ENCODE peak calls at places on chromosomes 1 and 21, in five cellular contexts. I is sigmoid colon; E is stimulated activated CD4-positive, alpha-beta T cell treated with anti-CD3 and anti-CD28 coated beads, Interleukin-15, amount 100 ng/mL, for 24 hours; V is activated CD8-positive, alpha-beta T cell treated with anti-CD3 and anti-CD28 coated beads, Interleukin-2, amount 10 ng/mL, durations not matched to agents 7 days and 5 days; D is T-helper 17 cell. Q is an unnamed sample.

GRCh38 chr1:87560961-87561360 is 232.3 kb downstream of the LMO4 start:
- DNase-seq in D (no peak), E (no peak), I (no peak), V (no peak), Q (no peak)

GRCh38 chr1:40017951-40018575 is 22.5 kb upstream of the CAP1 start:
- DNase-seq in E (no peak), D (no peak), V (no peak), I (no peak), Q (no peak)

GRCh38 chr1:197200468-197200899 is 54.0 kb upstream of the ASPM start:
- DNase-seq in D (no peak), I (no peak), E (peak), V (no peak), Q (no peak)

GRCh38 chr1:216005916-216006315 is 417.3 kb downstream of the USH2A start:
- DNase-seq in D (no peak), I (no peak), V (no peak), E (no peak), Q (no peak)

GRCh38 chr1:94327001-94327685 is 89.8 kb upstream of the ARHGAP29 start:
- DNase-seq in D (no peak), E (peak), V (no peak), I (peak), Q (peak)

GRCh38 chr1:216711712-216712111 is 11.5 kb downstream of the ESRRG start:
- DNase-seq in D (no peak), V (no peak), E (no peak), I (no peak), Q (no peak)

GRCh38 chr1:94025383-94026340 is 95.3 kb downstream of the ABCA4 start:
- DNase-seq in V (no peak), E (no peak), D (no peak), I (no peak), Q (no peak)

GRCh38 chr1:246566808-246567154 is 525 bp downstream of the CNST start:
- DNase-seq in V (no peak), I (no peak), D (peak), E (no peak), Q (peak)

GRCh38 chr1:2311184-2312032 is 79.9 kb downstream of the MORN1 start:
- DNase-seq in V (peak), E (peak), I (peak), D (peak), Q (peak)

GRCh38 chr21:16059981-16060380 is 330.2 kb downstream of the USP25 start:
- DNase-seq in V (no peak), I (no peak), E (no peak), D (no peak), Q (no peak)

GRCh38 chr1:234256359-234256758 is 116.9 kb upstream of the COA6 start:
- DNase-seq in D (no peak), I (no peak), E (no peak), V (peak), Q (no peak)

GRCh38 chr1:171828794-171829193 is 12.5 kb upstream of the DNM3 start:
- DNase-seq in E (no peak), I (no peak), D (no peak), V (no peak), Q (no peak)

GRCh38 chr1:216841165-216841564 is 117.9 kb upstream of the ESRRG start:
- DNase-seq in D (no peak), I (no peak), E (no peak), V (no peak), Q (no peak)

GRCh38 chr1:153506831-153507413 is 28.9 kb downstream of the S100A6 start:
- DNase-seq in V (no peak), D (no peak), I (peak), E (no peak), Q (peak)

GRCh38 chr1:62071695-62072094 is 123.0 kb upstream of the L1TD1 start:
- DNase-seq in E (no peak), V (no peak), I (no peak), D (no peak), Q (no peak)

GRCh38 chr1:2238361-2239055 is 10.4 kb downstream of the SKI start:
- DNase-seq in D (no peak), E (no peak), I (no peak), V (no peak), Q (no peak)

GRCh38 chr1:55534565-55535091 is 319.5 kb upstream of the USP24 start:
- DNase-seq in E (no peak), V (no peak), I (no peak), D (no peak), Q (no peak)

GRCh38 chr1:176785046-176785445 is 322.1 kb downstream of the PAPPA2 start:
- DNase-seq in D (no peak), V (no peak), I (no peak), E (no peak), Q (no peak)

GRCh38 chr1:164768619-164769018 is 209.6 kb downstream of the PBX1 start:
- DNase-seq in D (no peak), E (no peak), I (no peak), V (no peak), Q (no peak)

GRCh38 chr1:240190881-240191385 is 99.2 kb downstream of the FMN2 start:
- DNase-seq in E (peak), V (no peak), I (peak), D (no peak), Q (no peak)

GRCh38 chr1:108584320-108584968 is 24.5 kb downstream of the EEIG2 start:
- DNase-seq in E (no peak), I (no peak), V (no peak), D (no peak), Q (no peak)

GRCh38 chr1:199780948-199781347 is 246.6 kb upstream of the NR5A2 start:
- DNase-seq in D (no peak), E (no peak), V (no peak), I (no peak), Q (no peak)

GRCh38 chr1:201119206-201119814 is 7.1 kb upstream of the CACNA1S start:
- DNase-seq in I (no peak), E (peak), D (peak), V (peak), Q (no peak)

GRCh38 chr1:166908942-166909341 is 32.9 kb upstream of the TADA1 start:
- DNase-seq in D (no peak), I (no peak), V (no peak), E (no peak), Q (no peak)

GRCh38 chr1:48916121-48917069 is 139.7 kb upstream of the BEND5 start:
- DNase-seq in D (no peak), V (no peak), I (no peak), E (peak), Q (no peak)

GRCh38 chr1:204087893-204088528 is 15.1 kb downstream of the SOX13 start:
- DNase-seq in I (peak), E (no peak), D (no peak), V (no peak), Q (peak)

GRCh38 chr1:230706887-230707731 is 6.8 kb downstream of the AGT start:
- DNase-seq in I (no peak), D (no peak), E (no peak), V (no peak), Q (no peak)

GRCh38 chr1:77900687-77901293 is 12.4 kb downstream of the NEXN start:
- DNase-seq in V (peak), D (no peak), I (no peak), E (peak), Q (no peak)

GRCh38 chr1:182149411-182149965 is 88.0 kb upstream of the ZNF648 start:
- DNase-seq in V (peak), D (no peak), E (peak), I (peak), Q (peak)

GRCh38 chr1:159872896-159873295 is 10.4 kb upstream of the VSIG8 start:
- DNase-seq in V (no peak), E (no peak), I (no peak), D (no peak), Q (no peak)

GRCh38 chr1:79667848-79668696 is 661.5 kb upstream of the ADGRL4 start:
- DNase-seq in E (no peak), I (no peak), V (no peak), D (no peak), Q (no peak)

GRCh38 chr21:31410763-31411278 is 66.8 kb upstream of the TIAM1 start:
- DNase-seq in V (peak), D (no peak), E (no peak), I (no peak), Q (no peak)

GRCh38 chr21:29217818-29218252 is 80.9 kb upstream of the BACH1 start:
- DNase-seq in I (no peak), D (no peak), E (no peak), V (no peak), Q (no peak)

GRCh38 chr1:245961137-245961540 is 545.9 kb downstream of the SMYD3 start:
- DNase-seq in I (no peak), E (no peak), V (no peak), D (no peak), Q (no peak)

GRCh38 chr1:10338047-10338446 is 60.8 kb upstream of the PGD start:
- DNase-seq in E (peak), V (peak), I (peak), D (no peak), Q (no peak)

GRCh38 chr21:38067086-38067739 is 151.0 kb upstream of the KCNJ6 start:
- DNase-seq in E (no peak), D (no peak), I (no peak), V (no peak), Q (no peak)

GRCh38 chr1:234310460-234310817 is 62.8 kb upstream of the COA6 start:
- DNase-seq in V (no peak), D (no peak), I (no peak), E (no peak), Q (no peak)